ENCODE peak calls at places on chromosomes 12 and 14, in seven cellular contexts. J is IMR-90, D is heart left ventricle, R is lung, C is tibial nerve, H is colonic mucosa, Z is Peyer's patch. N is an unnamed sample. For H3K27me3, the result is how much of the 10 kb centered on the place peaks cover.

GRCh38 chr12:1851126-1851791 is 30.9 kb downstream of the LRTM2 start:
- DNase-seq in Z (no peak), D (no peak), H (no peak), J (peak), R (no peak), C (no peak), N (no peak)

GRCh38 chr14:71119075-71119474 is 211.8 kb downstream of the PCNX1 start:
- DNase-seq in D (no peak), Z (no peak), H (no peak), J (peak), R (no peak), C (no peak), N (no peak)

GRCh38 chr12:108768591-108769500 is 37.5 kb upstream of the CORO1C start:
- DNase-seq in H (peak), R (peak), D (peak), J (no peak), C (no peak), Z (peak), N (no peak)

GRCh38 chr12:67355428-67356385 is 86.5 kb downstream of the CAND1 start:
- DNase-seq in D (no peak), Z (no peak), H (no peak), C (no peak), J (peak), R (no peak), N (no peak)

GRCh38 chr14:53601409-53601808 is 355.2 kb downstream of the BMP4 start:
- DNase-seq in H (no peak), C (no peak), Z (no peak), J (no peak), R (no peak), D (no peak), N (no peak)

GRCh38 chr14:47186491-47186890 is 488.9 kb downstream of the MDGA2 start:
- DNase-seq in J (no peak), Z (no peak), R (no peak), D (no peak), H (no peak), C (no peak), N (no peak)

GRCh38 chr12:124443929-124444712 is 123.3 kb downstream of the NCOR2 start:
- DNase-seq in D (no peak), H (no peak), R (no peak), C (no peak), Z (no peak), J (peak), N (no peak)

GRCh38 chr12:124904306-124905098 is 9.9 kb downstream of the UBC start:
- DNase-seq in D (peak), H (peak), C (peak), J (peak), Z (peak), R (peak), N (no peak)

GRCh38 chr12:123059501-123059900 is 79.0 kb downstream of the ARL6IP4 start:
- DNase-seq in Z (no peak), H (no peak), R (no peak), J (no peak), C (no peak), D (no peak), N (no peak)

GRCh38 chr12:95976416-95976832 is 19.7 kb downstream of the HAL start:
- DNase-seq in J (peak), Z (no peak), C (no peak), R (no peak), D (no peak), H (no peak), N (no peak)

GRCh38 chr14:93137864-93138263 is 22.1 kb upstream of the ITPK1 start:
- DNase-seq in Z (peak), H (peak), J (peak), D (peak), R (peak), C (no peak), N (no peak)

GRCh38 chr14:88043523-88043922 is 38.6 kb downstream of the GPR65 start:
- DNase-seq in R (no peak), H (no peak), Z (no peak), C (no peak), J (no peak), D (no peak), N (no peak)

GRCh38 chr14:80862983-80863382 is 78.6 kb downstream of the CEP128 start:
- DNase-seq in H (no peak), J (no peak), C (no peak), R (no peak), D (no peak), Z (no peak), N (no peak)

GRCh38 chr14:81221579-81222102 is 882 bp upstream of the GTF2A1 start:
- DNase-seq in H (peak), D (no peak), C (peak), J (peak), R (no peak), Z (no peak), N (no peak)

GRCh38 chr12:130819681-130820080 is 19.4 kb downstream of the STX2 start:
- DNase-seq in C (no peak), J (no peak), R (no peak), Z (no peak), H (no peak), D (no peak), N (no peak)

GRCh38 chr14:101473045-101473729 is 88.1 kb upstream of the DIO3 start:
- DNase-seq in R (no peak), Z (peak), C (no peak), D (no peak), J (no peak), H (no peak), N (no peak)

GRCh38 chr14:77593501-77593911 is 22.9 kb downstream of the SPTLC2 start:
- DNase-seq in J (peak), Z (no peak), H (no peak), C (no peak), R (no peak), D (no peak), N (no peak)

GRCh38 chr12:106022568-106023012 is 116.2 kb downstream of the NUAK1 start:
- DNase-seq in C (no peak), J (peak), R (no peak), Z (no peak), D (no peak), H (no peak), N (no peak)

GRCh38 chr14:35999264-35999663 is 173.1 kb downstream of the BRMS1L start:
- DNase-seq in C (no peak), R (no peak), J (no peak), Z (no peak), H (no peak), D (no peak), N (no peak)

GRCh38 chr12:71548906-71549305 is 109.3 kb downstream of the LGR5 start:
- DNase-seq in J (no peak), R (no peak), D (no peak), C (no peak), H (no peak), Z (no peak), N (no peak)

GRCh38 chr12:115354007-115354452 is 670.1 kb upstream of the TBX3 start:
- DNase-seq in J (peak), D (peak), Z (peak), C (peak), R (peak), H (peak), N (no peak)

GRCh38 chr14:68788275-68789001 is 4.4 kb downstream of the ZFP36L1 start:
- DNase-seq in J (no peak), R (no peak), Z (no peak), D (no peak), C (no peak), H (no peak), N (no peak)

GRCh38 chr12:22935501-22935900 is 310.5 kb downstream of the ETNK1 start:
- DNase-seq in D (no peak), C (no peak), R (no peak), Z (no peak), H (no peak), J (no peak), N (no peak)

GRCh38 chr12:50101663-50102062 is 2.1 kb upstream of the GPD1 start:
- DNase-seq in D (no peak), Z (no peak), H (no peak), R (no peak), C (no peak), J (peak), N (no peak)

GRCh38 chr14:51056431-51056830 is 38.5 kb downstream of the TRIM9 start:
- DNase-seq in Z (no peak), H (no peak), J (no peak), D (no peak), R (no peak), C (no peak), N (no peak)

GRCh38 chr14:95436348-95436747 is 80.1 kb downstream of the SYNE3 start:
- DNase-seq in Z (no peak), H (no peak), J (no peak), R (no peak), D (no peak), C (no peak), N (no peak)

GRCh38 chr12:14756331-14757143 is 46.7 kb downstream of the WBP11 start:
- DNase-seq in D (no peak), Z (peak), H (peak), R (no peak), C (no peak), J (no peak), N (no peak)

GRCh38 chr12:63918788-63919300 is 74.3 kb downstream of the SRGAP1 start:
- DNase-seq in Z (no peak), R (no peak), J (peak), C (no peak), H (no peak), D (no peak), N (no peak)

GRCh38 chr12:113208041-113208934 is 13.0 kb upstream of the TPCN1 start:
- DNase-seq in R (no peak), C (peak), Z (peak), J (peak), D (peak), H (peak), N (peak)

GRCh38 chr14:37585971-37586759 is 8.9 kb downstream of the FOXA1 start:
- DNase-seq in H (peak), R (no peak), D (no peak), J (no peak), C (no peak), Z (no peak), N (no peak)

GRCh38 chr12:98939350-98939749 is 294.3 kb downstream of the APAF1 start:
- DNase-seq in Z (no peak), J (peak), H (no peak), D (no peak), C (no peak), R (no peak), N (no peak)

GRCh38 chr12:80118565-80119337 is 19.4 kb downstream of the OTOGL start:
- DNase-seq in C (no peak), R (no peak), H (no peak), D (peak), J (no peak), Z (no peak), N (no peak)

GRCh38 chr12:133236144-133236543 is 467 bp upstream of the ANHX start:
- DNase-seq in J (no peak), C (no peak), H (no peak), R (peak), D (no peak), Z (no peak), N (no peak)

GRCh38 chr14:99724939-99725773 is 41.1 kb downstream of the CYP46A1 start:
- DNase-seq in C (no peak), Z (peak), H (no peak), J (no peak), D (peak), R (no peak), N (peak)

GRCh38 chr12:11862794-11863193 is 207.9 kb upstream of the BCL2L14 start:
- DNase-seq in C (no peak), J (peak), D (no peak), R (no peak), H (no peak), Z (no peak), N (no peak)

GRCh38 chr14:35420036-35420811 is 15.7 kb upstream of the NFKBIA start:
- DNase-seq in J (peak), H (no peak), D (no peak), R (no peak), C (no peak), Z (no peak), N (no peak)

GRCh38 chr12:10215451-10215850 is 2.8 kb downstream of the GABARAPL1 start:
- DNase-seq in R (no peak), Z (no peak), C (no peak), J (no peak), D (no peak), H (no peak), N (no peak)
- H3K27ac ChIP-seq in R (no peak), Z (no peak), C (peak), J (no peak), D (peak), H (no peak), N (no peak)

DNA sequence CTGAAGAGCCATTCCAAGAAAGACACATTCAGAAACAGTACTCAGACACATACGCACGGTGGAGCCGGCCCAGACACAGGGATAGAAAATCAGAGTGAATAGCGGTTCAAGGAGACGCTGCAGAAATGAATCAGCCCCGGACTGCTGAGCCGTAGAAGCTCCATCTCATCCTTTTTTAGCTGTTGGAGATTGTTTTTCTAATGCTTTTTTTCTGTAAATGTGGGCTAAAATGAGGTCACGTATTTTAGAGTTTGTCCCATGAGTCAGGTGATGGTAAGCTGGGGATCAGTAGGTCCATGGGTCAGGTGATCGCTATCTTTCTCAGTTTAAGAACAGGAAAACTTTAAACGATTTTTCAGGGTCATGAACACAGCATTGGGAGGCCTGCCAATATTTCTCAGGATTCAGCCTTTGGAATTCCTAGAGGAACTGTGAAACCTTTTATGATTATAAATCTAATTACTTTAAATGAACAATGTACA is 202.4 kb downstream of the ITPR2 start:
- DNase-seq in C (no peak), D (no peak), Z (no peak), J (peak), R (no peak), H (no peak), N (no peak)
- TF ChIP-seq CTCF in C (no peak), D (no peak), Z (no peak), J (no peak), R (no peak), H (no peak), N (no peak)

DNA sequence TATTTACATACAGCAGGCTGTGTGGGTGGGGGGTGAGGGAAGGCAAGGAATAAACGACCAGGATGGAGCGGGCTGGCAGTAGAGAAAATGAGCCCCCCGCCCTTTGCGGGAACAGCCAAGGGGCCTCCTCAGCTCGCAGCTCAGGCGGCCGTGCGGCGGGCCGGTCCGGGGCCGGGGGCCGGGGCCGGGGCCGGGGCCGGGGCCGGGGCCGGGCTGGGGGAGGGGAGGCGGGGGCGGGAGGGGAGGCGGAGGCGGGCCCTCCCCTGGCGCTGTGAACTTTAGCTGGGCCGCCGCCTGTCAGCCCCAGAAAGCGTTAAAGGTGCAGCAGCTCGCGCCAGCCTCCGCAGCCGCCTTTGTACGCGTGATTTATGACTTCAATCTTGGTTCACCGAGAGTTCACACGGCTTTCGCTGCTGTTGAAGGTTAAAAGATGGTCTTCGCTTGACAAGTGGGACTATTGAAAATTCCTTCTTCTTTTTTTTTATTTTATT is 28.8 kb downstream of the HOXC4 start:
- DNase-seq in H (peak), R (no peak), J (no peak), D (no peak), C (no peak), Z (peak), N (peak)
- H3K27me3 ChIP-seq in H (under half), R (under half), J (under half), D (under half), C (under half), Z (under half), N (under half)

DNA sequence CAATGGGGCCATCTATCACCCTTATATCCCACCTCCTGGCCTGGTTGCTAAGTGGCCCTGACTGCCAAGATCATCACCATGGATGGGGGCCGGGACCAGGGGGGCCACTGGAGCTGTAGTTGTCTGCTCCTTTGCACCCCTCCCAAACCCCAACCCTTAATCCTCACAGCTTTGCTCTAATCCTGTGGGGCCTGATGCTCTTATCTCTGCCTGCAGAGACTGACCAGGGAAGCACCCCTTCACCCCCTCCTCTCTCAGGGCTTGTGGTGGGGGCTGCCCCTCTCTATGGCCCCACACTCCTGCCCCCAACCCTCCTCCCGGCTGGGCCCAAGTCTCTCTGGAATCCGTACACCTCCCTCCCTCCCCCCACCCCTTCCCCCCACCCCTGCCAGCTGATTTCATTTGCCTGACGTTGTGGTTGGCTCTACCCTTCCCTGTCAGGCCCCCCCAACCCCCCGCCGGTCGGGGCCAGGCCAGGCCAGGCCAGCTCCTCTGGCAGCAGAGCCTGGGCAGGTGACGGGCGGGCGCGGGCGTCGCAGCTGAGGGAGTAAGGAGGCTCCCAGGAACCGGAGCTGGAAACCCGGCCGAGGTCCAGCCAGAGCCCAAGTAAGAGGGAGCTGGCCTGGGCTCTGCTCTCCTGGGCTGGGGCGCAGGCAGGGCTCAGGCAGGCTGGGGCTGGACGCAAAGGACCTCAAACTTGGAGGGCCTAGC is at the start of gene GNB3:
- DNase-seq in R (no peak), Z (no peak), C (no peak), H (no peak), J (no peak), D (peak), N (no peak)
- H3K27ac ChIP-seq in R (no peak), Z (no peak), C (no peak), H (no peak), J (no peak), D (peak), N (no peak)

DNA sequence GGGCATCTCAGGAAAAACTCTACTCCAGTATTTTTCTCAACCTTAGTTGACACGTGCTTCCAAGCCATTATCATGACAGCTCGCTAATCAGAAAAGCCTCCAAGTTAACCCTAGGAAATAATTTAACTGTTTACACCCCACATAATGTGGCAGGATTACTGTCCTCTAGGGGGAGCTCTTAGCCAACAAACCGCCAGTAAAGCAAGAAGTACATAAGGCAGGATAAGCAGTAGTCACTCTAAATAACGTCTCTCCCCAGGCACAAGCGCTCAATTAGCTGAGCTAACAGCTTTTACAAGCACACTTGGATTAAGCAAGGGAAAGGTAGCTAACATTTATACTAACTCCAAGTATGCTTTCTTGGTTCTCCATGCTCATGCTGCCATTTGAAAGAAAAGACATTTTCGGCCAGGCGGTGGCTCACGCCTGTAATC is 22.8 kb downstream of the APOBEC1 start:
- DNase-seq in Z (peak), H (peak), C (no peak), J (no peak), R (no peak), D (no peak), N (no peak)
- TF ChIP-seq CTCF in Z (peak), H (peak), C (no peak), J (peak), R (no peak), D (peak), N (no peak)

DNA sequence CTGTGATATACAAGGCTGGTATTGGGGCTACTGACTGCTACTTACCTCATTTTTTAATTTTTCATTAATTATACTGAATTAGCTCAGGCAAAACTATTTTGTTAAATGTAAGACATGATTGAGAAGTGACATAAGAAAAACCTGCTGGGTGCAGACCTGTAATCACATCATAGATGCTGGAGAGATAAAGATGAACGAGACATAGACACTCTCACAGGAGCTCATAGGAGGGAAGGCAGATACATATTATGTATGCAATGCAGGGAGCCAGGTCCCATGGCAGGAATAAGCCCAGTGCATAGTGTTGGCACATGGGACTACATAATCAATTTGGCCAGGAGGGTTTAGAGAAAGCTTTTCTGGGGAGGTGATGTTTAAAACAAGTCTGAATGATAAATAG is 74.9 kb downstream of the PRKCH start:
- DNase-seq in C (no peak), H (no peak), D (no peak), Z (no peak), R (no peak), J (no peak), N (no peak)
- H3K27me3 ChIP-seq in C (under half), H (under half), D (under half), Z (under half), R (under half), J (under half), N (under half)

DNA sequence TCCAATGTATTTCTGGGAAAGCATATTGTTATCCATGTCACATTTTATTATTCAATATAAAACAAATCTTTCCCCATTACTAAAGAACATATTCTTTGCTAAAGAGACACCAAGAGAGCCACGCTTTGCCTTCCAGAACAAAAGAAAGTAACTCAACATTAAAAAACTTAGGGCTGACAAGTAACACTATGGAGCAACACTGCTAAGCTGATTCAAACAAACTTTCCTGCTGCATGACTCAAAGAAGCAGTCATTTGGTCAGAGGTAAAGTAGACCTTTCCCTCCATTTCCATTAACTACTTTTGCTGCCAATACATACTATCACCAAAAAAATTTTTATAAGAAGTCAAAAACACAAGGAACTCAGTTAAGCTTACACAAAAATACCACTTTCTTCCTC is 83.0 kb downstream of the DENND5B start:
- DNase-seq in R (no peak), C (no peak), Z (no peak), D (no peak), J (peak), H (no peak), N (no peak)
- H3K27ac ChIP-seq in R (no peak), C (no peak), Z (no peak), D (no peak), J (no peak), H (no peak), N (no peak)